ENCODE peak calls at places on chromosomes 12 and 14, in seven cellular contexts. V is Peyer's patch, Z is esophagus muscularis mucosa, I is Panc1, M is mesendoderm, G is heart right ventricle, K is H9. L is an unnamed sample.

GRCh38 chr12:29025936-29026335 is 123.1 kb upstream of the FAR2 start:
- DNase-seq in G (no peak), Z (no peak), K (no peak), V (no peak), M (no peak), I (no peak), L (no peak)

GRCh38 chr12:82279597-82279996 is 78.6 kb downstream of the CCDC59 start:
- DNase-seq in M (no peak), I (no peak), K (no peak), V (no peak), G (no peak), Z (no peak), L (no peak)

GRCh38 chr14:76537912-76538647 is 162.1 kb downstream of the ESRRB start:
- DNase-seq in Z (no peak), M (no peak), V (no peak), K (no peak), I (no peak), G (no peak), L (no peak)

GRCh38 chr14:101087614-101088394 is 184.3 kb upstream of the RTL1 start:
- DNase-seq in Z (no peak), V (peak; percentile 8), K (peak; percentile 29), I (no peak), M (no peak), G (no peak), L (no peak)

GRCh38 chr12:72035625-72036024 is 97.0 kb downstream of the TPH2 start:
- DNase-seq in K (peak; percentile 44), G (no peak), Z (no peak), M (peak; percentile 45), V (no peak), I (no peak), L (no peak)

GRCh38 chr14:83316356-83316755 is 1782.7 kb upstream of the SEL1L start:
- DNase-seq in Z (no peak), M (no peak), I (no peak), G (no peak), K (no peak), V (no peak), L (no peak)

GRCh38 chr12:5840900-5841299 is 104.2 kb downstream of the ANO2 start:
- DNase-seq in M (peak; percentile 20), V (no peak), K (peak; percentile 59), I (no peak), G (no peak), Z (no peak), L (no peak)

GRCh38 chr14:54348001-54348611 is 48.7 kb upstream of the CDKN3 start:
- DNase-seq in I (peak; percentile 24), V (no peak), K (no peak), M (peak; percentile 75), G (peak; percentile 32), Z (no peak), L (peak; percentile 8)

GRCh38 chr12:109182041-109182839 is 65.9 kb downstream of the ACACB start:
- DNase-seq in Z (no peak), K (no peak), V (no peak), I (no peak), G (no peak), M (no peak), L (no peak)

GRCh38 chr12:43758247-43758727 is 303 bp downstream of the PUS7L start:
- DNase-seq in K (no peak), M (peak; percentile 41), V (peak; percentile 28), I (no peak), G (no peak), Z (no peak), L (no peak)

GRCh38 chr14:98594156-98594555 is 677.8 kb downstream of the BCL11B start:
- DNase-seq in G (no peak), M (no peak), Z (peak; percentile 64), V (no peak), K (no peak), I (no peak), L (no peak)

GRCh38 chr12:103556890-103557667 is 30.0 kb upstream of the STAB2 start:
- DNase-seq in G (no peak), V (no peak), Z (peak; percentile 77), K (no peak), I (no peak), M (no peak), L (no peak)

GRCh38 chr12:103561174-103561573 is 25.9 kb upstream of the STAB2 start:
- DNase-seq in V (no peak), K (no peak), I (no peak), Z (peak; percentile 81), G (no peak), M (peak; percentile 37), L (no peak)

GRCh38 chr12:103560604-103561101 is 26.4 kb upstream of the STAB2 start:
- DNase-seq in Z (peak; percentile 24), K (no peak), G (no peak), M (peak; percentile 86), V (no peak), I (peak; percentile 73), L (no peak)

GRCh38 chr12:103558879-103559278 is 28.2 kb upstream of the STAB2 start:
- DNase-seq in G (no peak), I (no peak), Z (peak; percentile 86), K (no peak), V (no peak), M (no peak), L (no peak)
- H3K4me1 ChIP-seq in G (no peaks in the 10 kb centered on the region), I (peaks cover 4% of the 10 kb centered on the region), Z (no peaks in the 10 kb centered on the region), K (no peaks in the 10 kb centered on the region), V (no peaks in the 10 kb centered on the region), M (no peaks in the 10 kb centered on the region), L (no peaks in the 10 kb centered on the region)

DNA sequence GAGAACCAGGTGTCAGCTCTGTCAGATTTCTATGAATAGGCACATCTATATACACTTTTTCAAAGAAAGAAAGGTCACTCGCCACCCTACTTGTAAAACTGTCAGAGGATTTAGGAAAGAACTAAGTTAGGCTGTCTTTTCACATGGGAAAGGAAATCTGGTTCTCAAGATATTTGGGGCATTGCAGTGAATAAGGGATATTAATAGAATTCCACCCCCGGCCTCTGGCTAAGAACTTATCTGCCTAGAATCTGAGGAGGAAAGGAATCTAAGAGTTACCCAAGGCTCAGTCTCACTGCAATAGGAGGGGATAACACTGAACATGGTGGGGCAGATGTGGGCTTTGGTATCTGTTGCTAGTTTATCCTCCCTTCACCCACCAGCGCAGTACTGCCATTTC is 677.6 kb downstream of the NRXN3 start:
- DNase-seq in K (no peak), Z (no peak), M (no peak), G (no peak), I (no peak), V (no peak), L (no peak)
- H3K4me1 ChIP-seq in K (no peaks in the 10 kb centered on the region), Z (no peaks in the 10 kb centered on the region), M (no peaks in the 10 kb centered on the region), G (no peaks in the 10 kb centered on the region), I (no peaks in the 10 kb centered on the region), V (no peaks in the 10 kb centered on the region), L (no peaks in the 10 kb centered on the region)

DNA sequence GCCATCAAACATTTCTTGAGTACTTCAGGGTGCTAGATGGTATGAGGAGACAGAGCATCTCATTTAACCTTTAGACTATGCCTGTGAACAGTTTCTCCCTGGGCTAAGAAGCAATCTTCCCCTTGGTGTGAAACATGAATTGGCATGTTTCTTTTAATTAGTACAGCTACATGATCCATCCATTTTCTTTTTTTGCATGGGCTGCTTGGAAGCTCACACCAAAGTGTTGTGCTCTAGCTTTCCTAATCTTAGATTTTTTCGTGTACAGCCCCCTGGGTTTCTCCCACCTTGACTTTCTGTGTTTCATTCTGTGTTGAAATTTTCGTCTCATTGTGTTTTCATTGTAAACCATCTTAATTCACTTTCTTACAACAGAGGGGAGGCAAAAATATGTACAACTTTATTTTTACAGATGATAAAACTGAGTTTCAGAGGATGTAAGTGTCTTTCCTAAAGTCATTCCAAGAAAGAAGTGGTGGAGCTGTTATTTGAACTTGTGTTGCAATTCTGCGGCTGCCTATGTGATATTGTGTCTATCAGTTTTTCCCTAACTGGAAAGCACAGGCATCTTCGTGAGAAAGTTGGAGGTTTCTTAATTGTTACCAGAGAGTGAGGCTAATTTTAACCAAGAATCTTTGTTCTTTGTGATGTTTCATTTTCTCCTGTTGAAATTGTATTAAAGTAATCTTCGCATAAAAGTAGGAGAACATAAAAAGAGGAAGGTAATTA is 64.5 kb downstream of the DAAM1 start:
- DNase-seq in I (no peak), G (no peak), M (no peak), V (no peak), Z (no peak), K (no peak), L (no peak)
- H3K4me1 ChIP-seq in I (peaks cover 5% of the 10 kb centered on the region), G (peaks cover 69% of the 10 kb centered on the region), M (peaks cover 9% of the 10 kb centered on the region), V (no peaks in the 10 kb centered on the region), Z (peaks cover 99% of the 10 kb centered on the region), K (peaks cover 14% of the 10 kb centered on the region), L (no peaks in the 10 kb centered on the region)

DNA sequence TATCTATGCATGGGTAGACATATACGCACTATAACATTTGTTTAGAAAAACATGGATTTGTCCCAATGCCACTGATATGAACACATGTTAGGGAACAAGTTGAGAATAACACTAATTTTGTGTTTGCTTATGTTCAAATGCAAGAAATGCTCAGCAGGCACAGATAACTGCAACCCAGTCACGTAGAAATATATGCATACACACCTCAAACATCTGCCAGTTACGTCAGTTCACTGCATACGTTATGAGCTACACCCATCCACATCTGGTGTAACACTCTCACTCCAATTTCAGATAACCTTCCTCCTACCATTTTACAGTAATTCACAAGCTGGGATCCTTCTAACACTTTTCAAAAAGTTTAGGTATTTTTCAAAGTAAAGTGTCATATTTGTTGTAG is 10.7 kb downstream of the PAWR start:
- DNase-seq in G (no peak), K (no peak), M (no peak), V (no peak), I (no peak), Z (no peak), L (no peak)
- H3K4me1 ChIP-seq in G (no peaks in the 10 kb centered on the region), K (peaks cover 8% of the 10 kb centered on the region), M (peaks cover 1% of the 10 kb centered on the region), V (no peaks in the 10 kb centered on the region), I (peaks cover 51% of the 10 kb centered on the region), Z (peaks cover 54% of the 10 kb centered on the region), L (no peaks in the 10 kb centered on the region)

GRCh38 chr12:57133916-57134315 is 5.6 kb downstream of the LRP1 start:
- DNase-seq in M (no peak), G (no peak), Z (no peak), I (no peak), V (no peak), K (no peak), L (no peak)

GRCh38 chr12:57133013-57133569 is 4.8 kb downstream of the LRP1 start:
- DNase-seq in Z (no peak), I (no peak), K (no peak), G (no peak), M (peak; percentile 78), V (no peak), L (no peak)

GRCh38 chr12:57135487-57135886 is 7.2 kb downstream of the LRP1 start:
- DNase-seq in Z (no peak), G (peak; percentile 78), I (no peak), M (peak; percentile 80), K (peak; percentile 70), V (no peak), L (no peak)

GRCh38 chr12:57135939-57136338 is 7.7 kb downstream of the LRP1 start:
- DNase-seq in G (peak; percentile 80), Z (no peak), V (no peak), M (no peak), K (peak; percentile 49), I (no peak), L (no peak)

DNA sequence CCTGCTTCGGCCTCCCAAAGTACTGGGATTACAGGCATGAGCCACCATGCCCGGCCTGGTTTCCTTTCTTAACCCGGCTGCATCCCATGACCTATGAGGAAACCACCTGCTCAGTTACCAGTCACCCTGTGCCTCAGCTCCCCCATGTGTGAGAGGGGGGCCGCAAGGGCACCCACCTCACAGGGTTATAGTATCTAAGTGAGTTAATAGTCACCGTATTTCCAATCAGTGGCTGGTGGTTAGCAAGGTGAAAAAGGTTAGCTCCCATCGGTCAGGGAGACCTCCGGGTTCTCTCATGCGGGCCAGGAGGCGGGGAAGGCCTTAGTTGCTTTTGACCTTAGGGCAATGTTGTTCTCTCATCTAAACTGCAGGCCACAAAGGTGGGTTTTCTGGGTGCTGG is 6.7 kb downstream of the LRP1 start:
- DNase-seq in K (no peak), G (no peak), I (no peak), V (no peak), M (no peak), Z (no peak), L (no peak)
- H3K4me1 ChIP-seq in K (peaks cover 29% of the 10 kb centered on the region), G (peaks cover 94% of the 10 kb centered on the region), I (peaks cover 2% of the 10 kb centered on the region), V (peaks cover 12% of the 10 kb centered on the region), M (peaks cover 24% of the 10 kb centered on the region), Z (peaks cover 94% of the 10 kb centered on the region), L (no peaks in the 10 kb centered on the region)